ENCODE peak calls at places on chromosome 16, in seven cellular contexts. D, C, R, J, H, M and S are unnamed samples.

GRCh38 chr16:50267151-50267631 is 840 bp downstream of the ADCY7 start:
- DNase-seq in R (no peak), J (no peak), H (no peak), D (no peak), M (peak), C (no peak), S (no peak)

GRCh38 chr16:53084736-53085538 is 30.1 kb downstream of the CHD9 start:
- DNase-seq in R (no peak), M (no peak), H (no peak), C (no peak), D (no peak), J (no peak), S (no peak)

GRCh38 chr16:85733839-85734170 is 17.1 kb downstream of the C16orf74 start:
- DNase-seq in D (no peak), R (no peak), C (no peak), H (no peak), M (peak), J (no peak), S (no peak)

GRCh38 chr16:78465730-78466129 is 366.3 kb downstream of the WWOX start:
- DNase-seq in H (no peak), C (no peak), M (no peak), D (no peak), J (no peak), R (no peak), S (no peak)

GRCh38 chr16:85566502-85567100 is 46.5 kb upstream of the GSE1 start:
- DNase-seq in D (no peak), M (no peak), J (no peak), H (no peak), R (no peak), C (no peak), S (no peak)

GRCh38 chr16:85385463-85386331 is 227.4 kb upstream of the GSE1 start:
- DNase-seq in J (no peak), M (peak), D (no peak), H (no peak), R (no peak), C (no peak), S (no peak)

GRCh38 chr16:9003322-9003721 is 39.6 kb upstream of the USP7 start:
- DNase-seq in H (no peak), M (no peak), R (no peak), J (no peak), C (no peak), D (no peak), S (no peak)

GRCh38 chr16:57994361-57994760 is 6.1 kb downstream of the ZNF319 start:
- DNase-seq in C (no peak), D (no peak), M (no peak), H (no peak), J (no peak), R (no peak), S (no peak)

GRCh38 chr16:77555101-77555500 is 120.3 kb upstream of the ADAMTS18 start:
- DNase-seq in H (no peak), D (no peak), R (no peak), J (no peak), C (peak), M (no peak), S (no peak)

GRCh38 chr16:75351183-75351582 is 82.1 kb downstream of the CFDP1 start:
- DNase-seq in J (peak), R (no peak), C (peak), H (no peak), D (no peak), M (no peak), S (no peak)

GRCh38 chr16:73996624-73997339 is 299.8 kb upstream of the PSMD7 start:
- DNase-seq in M (no peak), H (no peak), R (no peak), D (no peak), J (no peak), C (no peak), S (no peak)

GRCh38 chr16:74825941-74826340 is 51.3 kb upstream of the FA2H start:
- DNase-seq in H (no peak), C (no peak), R (no peak), M (no peak), J (no peak), D (no peak), S (no peak)

GRCh38 chr16:22278841-22279240 is 18.4 kb upstream of the POLR3E start:
- DNase-seq in H (no peak), M (no peak), R (no peak), J (no peak), D (no peak), C (no peak), S (no peak)

GRCh38 chr16:54890381-54890780 is 40.3 kb upstream of the IRX5 start:
- DNase-seq in M (no peak), H (no peak), R (no peak), D (no peak), C (no peak), J (no peak), S (no peak)

GRCh38 chr16:85142771-85143211 is 30.5 kb upstream of the CIBAR2 start:
- DNase-seq in J (no peak), C (no peak), R (no peak), H (no peak), D (no peak), M (no peak), S (no peak)

GRCh38 chr16:84514874-84515835 is 10.7 kb upstream of the MEAK7 start:
- DNase-seq in H (peak), D (peak), J (no peak), R (no peak), M (no peak), C (no peak), S (no peak)

GRCh38 chr16:89764711-89765201 is 43.4 kb downstream of the ZNF276 start:
- DNase-seq in H (peak), R (no peak), J (no peak), M (no peak), D (peak), C (no peak), S (no peak)

GRCh38 chr16:79605999-79606398 is 5.5 kb upstream of the MAF start:
- DNase-seq in H (no peak), R (no peak), D (no peak), M (peak), J (no peak), C (peak), S (no peak)

GRCh38 chr16:73020409-73020884 is 27.5 kb downstream of the ZFHX3 start:
- DNase-seq in H (no peak), J (peak), R (peak), C (peak), M (peak), D (no peak), S (peak)

GRCh38 chr16:12345349-12345748 is 368.8 kb downstream of the SNX29 start:
- DNase-seq in J (no peak), M (no peak), R (no peak), D (no peak), H (no peak), C (no peak), S (no peak)

GRCh38 chr16:46555981-46556380 is 65.2 kb downstream of the SHCBP1 start:
- DNase-seq in M (no peak), C (no peak), H (no peak), D (no peak), J (no peak), R (no peak), S (no peak)

GRCh38 chr16:17408955-17409441 is 61.8 kb downstream of the XYLT1 start:
- DNase-seq in H (no peak), M (no peak), J (no peak), R (no peak), D (peak), C (no peak), S (no peak)

GRCh38 chr16:47506800-47507199 is 45.7 kb downstream of the PHKB start:
- DNase-seq in H (no peak), M (no peak), R (no peak), D (no peak), C (no peak), J (no peak), S (no peak)

GRCh38 chr16:6160871-6161270 is 1063.3 kb upstream of the EEF2KMT start:
- DNase-seq in R (no peak), C (peak), M (no peak), H (no peak), D (no peak), J (no peak), S (no peak)

GRCh38 chr16:85536073-85536410 is 77.1 kb upstream of the GSE1 start:
- DNase-seq in R (no peak), D (no peak), J (no peak), C (no peak), H (no peak), M (no peak), S (no peak)

GRCh38 chr16:2194852-2195315 is 1.5 kb downstream of the CASKIN1 start:
- DNase-seq in H (peak), R (no peak), J (no peak), C (peak), M (no peak), D (peak), S (no peak)

GRCh38 chr16:71214771-71215381 is 15.6 kb downstream of the HYDIN start:
- DNase-seq in H (no peak), J (no peak), R (no peak), D (peak), M (no peak), C (no peak), S (no peak)

GRCh38 chr16:2744711-2745110 is 7.7 kb upstream of the SRRM2 start:
- DNase-seq in H (no peak), J (no peak), D (no peak), C (no peak), M (no peak), R (no peak), S (no peak)

GRCh38 chr16:84643677-84644076 is 4.6 kb upstream of the KLHL36 start:
- DNase-seq in R (no peak), J (no peak), C (no peak), H (no peak), D (no peak), M (no peak), S (no peak)

GRCh38 chr16:71426069-71426879 is 15.6 kb downstream of the TLE7 start:
- DNase-seq in D (peak), J (peak), R (peak), M (no peak), C (peak), H (peak), S (peak)

GRCh38 chr16:10402975-10403374 is 17.1 kb downstream of the ATF7IP2 start:
- DNase-seq in D (no peak), M (no peak), H (no peak), C (no peak), J (no peak), R (no peak), S (no peak)

GRCh38 chr16:11079657-11080187 is 135.4 kb downstream of the CLEC16A start:
- DNase-seq in H (no peak), J (peak), C (peak), M (no peak), D (peak), R (peak), S (peak)

GRCh38 chr16:19138601-19139000 is 24.8 kb downstream of the ITPRIPL2 start:
- DNase-seq in C (peak), J (peak), D (no peak), R (no peak), H (no peak), M (peak), S (peak)

GRCh38 chr16:15608398-15609285 is 34.3 kb downstream of the MARF1 start:
- DNase-seq in M (no peak), C (no peak), R (no peak), D (no peak), H (no peak), J (no peak), S (no peak)

GRCh38 chr16:30000768-30001631 is 5.0 kb downstream of the INO80E start:
- DNase-seq in M (no peak), D (no peak), H (no peak), C (no peak), R (no peak), J (no peak), S (no peak)
- TF ChIP-seq CTCF in M (no peak), D (no peak), H (no peak), C (no peak), R (peak), J (no peak), S (no peak)

GRCh38 chr16:26700250-26700649 is 366.5 kb upstream of the C16orf82 start:
- DNase-seq in J (no peak), R (no peak), C (no peak), D (no peak), M (no peak), H (no peak), S (no peak)
- TF ChIP-seq CTCF in J (no peak), R (no peak), C (no peak), D (no peak), M (no peak), H (no peak), S (no peak)

GRCh38 chr16:86899156-86899555 is 320.8 kb downstream of the FOXL1 start:
- DNase-seq in H (no peak), J (no peak), C (no peak), R (no peak), D (no peak), M (no peak), S (no peak)

GRCh38 chr16:86899757-86900156 is 321.4 kb downstream of the FOXL1 start:
- DNase-seq in M (no peak), C (peak), D (no peak), H (no peak), J (peak), R (no peak), S (no peak)

GRCh38 chr16:86898386-86898785 is 320.0 kb downstream of the FOXL1 start:
- DNase-seq in H (no peak), C (no peak), R (no peak), M (no peak), D (no peak), J (no peak), S (no peak)

GRCh38 chr16:86903068-86903467 is 324.7 kb downstream of the FOXL1 start:
- DNase-seq in H (no peak), M (no peak), J (no peak), R (no peak), C (no peak), D (no peak), S (no peak)

DNA sequence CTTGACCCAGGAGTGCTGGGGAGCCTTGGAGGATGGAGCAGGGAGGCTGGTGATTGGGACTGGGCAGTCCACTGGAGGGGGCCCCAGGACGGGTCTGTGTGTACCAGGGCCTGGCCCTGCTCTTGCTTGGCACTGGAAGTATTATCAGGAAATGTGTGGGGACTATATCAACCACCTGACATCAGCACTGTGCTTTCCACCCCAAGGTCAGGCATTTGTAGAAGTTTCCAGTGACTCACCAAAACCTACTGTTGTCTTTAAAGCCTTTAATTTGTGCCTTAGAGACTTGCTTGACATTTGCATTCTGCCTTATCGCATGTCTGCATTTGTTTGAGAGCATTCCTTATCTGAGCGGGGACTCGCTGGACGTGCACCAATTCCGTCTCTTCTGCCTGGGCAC is 323.1 kb downstream of the FOXL1 start:
- DNase-seq in H (no peak), R (no peak), M (no peak), D (no peak), J (peak), C (peak), S (no peak)
- TF ChIP-seq CTCF in H (no peak), R (no peak), M (no peak), D (no peak), J (no peak), C (no peak), S (no peak)

DNA sequence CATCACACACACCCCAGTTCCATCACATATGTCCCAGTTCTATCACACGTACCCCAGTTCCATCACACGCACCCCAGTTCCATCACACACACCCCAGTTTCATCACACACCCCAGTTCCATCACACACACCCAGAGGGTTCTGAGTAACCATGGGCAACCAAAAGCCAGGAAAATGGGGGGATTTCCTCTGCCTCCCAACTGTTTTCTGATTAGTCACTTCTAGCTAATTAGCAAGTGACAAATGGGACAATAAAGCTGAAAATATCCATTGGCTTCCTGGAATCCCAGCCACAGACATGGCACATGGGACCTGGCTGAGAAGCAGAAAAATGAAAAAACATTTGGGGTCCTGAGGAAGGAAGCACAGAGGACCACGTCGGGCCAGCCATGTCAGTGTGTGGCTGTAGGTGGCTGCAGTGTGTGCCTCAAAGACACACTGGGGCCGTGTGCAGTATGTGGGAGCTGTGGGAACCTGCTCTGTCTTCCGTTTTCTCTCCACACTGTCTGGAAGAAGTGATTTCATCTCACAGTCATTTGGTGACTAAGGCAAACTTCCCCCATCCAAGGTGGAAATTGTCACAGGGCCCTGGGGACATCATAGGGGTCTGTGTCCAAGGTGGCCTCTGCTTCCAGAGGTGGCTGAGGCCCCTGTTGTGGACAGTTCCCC is 106.7 kb downstream of the CMIP start:
- DNase-seq in D (peak), J (peak), C (peak), R (no peak), H (peak), M (no peak), S (no peak)
- TF ChIP-seq CTCF in D (no peak), J (no peak), C (no peak), R (no peak), H (no peak), M (no peak), S (no peak)

GRCh38 chr16:66337434-66338188 is 28.9 kb upstream of the CDH5 start:
- DNase-seq in M (no peak), J (no peak), C (no peak), D (no peak), R (no peak), H (no peak), S (no peak)

GRCh38 chr16:66344533-66345145 is 21.9 kb upstream of the CDH5 start:
- DNase-seq in H (peak), C (peak), D (peak), J (peak), M (no peak), R (no peak), S (no peak)

GRCh38 chr16:66346221-66346620 is 20.3 kb upstream of the CDH5 start:
- DNase-seq in H (no peak), D (no peak), M (no peak), C (no peak), R (no peak), J (no peak), S (no peak)

DNA sequence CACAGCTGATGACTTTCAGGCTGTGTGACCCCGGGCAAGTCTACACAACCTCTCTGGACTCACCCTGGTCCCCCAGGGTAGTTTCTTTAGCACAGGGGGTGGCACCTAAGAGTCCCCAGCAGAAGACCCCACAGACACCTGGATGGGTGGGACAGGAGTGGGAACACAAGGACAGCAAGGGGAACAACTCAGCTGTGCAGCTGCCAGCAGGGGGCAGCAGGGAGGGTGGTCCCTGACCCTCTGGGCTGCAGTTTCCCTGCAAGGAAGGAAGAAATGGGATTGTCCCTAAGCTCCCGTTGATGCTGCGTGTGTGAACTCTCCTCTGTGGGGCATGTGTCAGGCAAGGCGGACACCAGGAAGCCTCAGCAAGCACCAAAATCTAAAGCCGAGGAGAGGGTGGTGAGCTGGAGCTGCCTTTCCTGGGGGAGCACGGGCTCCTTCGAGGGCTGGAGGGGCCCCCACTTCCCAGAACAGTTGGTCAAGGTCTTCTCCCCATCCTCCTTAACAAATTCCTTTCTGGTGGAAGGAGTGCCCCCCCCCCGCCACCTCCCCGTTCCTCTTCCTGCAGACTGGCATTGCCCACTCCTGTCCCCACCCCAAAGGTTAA is 24.1 kb upstream of the CDH5 start:
- DNase-seq in J (no peak), C (no peak), M (no peak), H (peak), D (peak), R (no peak), S (no peak)
- TF ChIP-seq CTCF in J (peak), C (peak), M (peak), H (peak), D (peak), R (peak), S (peak)

DNA sequence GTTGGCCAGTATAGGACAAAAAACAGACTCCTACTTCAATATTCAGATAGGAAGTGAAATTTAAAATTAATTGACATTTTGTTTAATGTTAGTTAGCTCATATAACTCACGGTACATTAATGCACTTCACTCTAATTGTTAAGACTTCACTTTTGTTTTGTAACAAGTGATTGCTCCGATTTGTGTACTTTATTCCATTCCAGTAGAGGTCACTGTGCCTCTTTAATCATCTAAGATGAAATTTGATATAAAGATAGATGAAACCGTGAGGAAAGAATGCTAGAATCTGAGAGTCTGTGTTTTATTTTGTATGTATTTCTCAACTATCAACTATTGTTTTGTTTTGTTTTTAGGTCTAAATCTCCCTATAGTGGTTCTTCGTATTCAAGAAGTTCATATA is 29.0 kb downstream of the RBBP6 start:
- DNase-seq in D (no peak), M (no peak), H (no peak), C (peak), J (no peak), R (peak), S (no peak)
- TF ChIP-seq CTCF in D (no peak), M (peak), H (no peak), C (no peak), J (peak), R (peak), S (no peak)

GRCh38 chr16:69848635-69849545 is 86.8 kb downstream of the WWP2 start:
- DNase-seq in R (peak), J (peak), D (no peak), H (no peak), M (no peak), C (peak), S (peak)
- TF ChIP-seq CTCF in R (peak), J (no peak), D (no peak), H (no peak), M (no peak), C (peak), S (no peak)

GRCh38 chr16:27445502-27446175 is 43.7 kb downstream of the IL21R start:
- DNase-seq in D (no peak), J (no peak), M (peak), C (no peak), R (no peak), H (peak), S (no peak)
- TF ChIP-seq CTCF in D (no peak), J (no peak), M (no peak), C (no peak), R (no peak), H (no peak), S (no peak)